ENCODE peak calls at places on chromosomes 2 and 18, in eight cellular contexts. Z, Q, K, O, M, D, C and A are unnamed samples.

GRCh38 chr2:19205983-19206533 is 152.4 kb downstream of the OSR1 start:
- DNase-seq in K (no peak), Q (no peak), Z (no peak), M (no peak), D (no peak), C (no peak), O (no peak), A (no peak)

GRCh38 chr2:134327367-134327766 is 73.5 kb downstream of the MGAT5 start:
- DNase-seq in M (no peak), Z (no peak), C (no peak), K (no peak), Q (no peak), O (no peak), D (no peak), A (no peak)

GRCh38 chr2:162582357-162582798 is 238.4 kb downstream of the GCA start:
- DNase-seq in D (no peak), C (no peak), K (peak), O (peak), Q (no peak), M (no peak), Z (no peak), A (peak)

GRCh38 chr2:185185044-185185443 is 553.6 kb upstream of the FSIP2 start:
- DNase-seq in D (no peak), Z (no peak), Q (no peak), C (no peak), M (no peak), K (no peak), O (no peak), A (no peak)

GRCh38 chr2:224751996-224752698 is 36.0 kb upstream of the CCDC195 start:
- DNase-seq in C (no peak), Q (no peak), K (no peak), M (no peak), D (no peak), Z (no peak), O (no peak), A (no peak)

GRCh38 chr18:48893559-48894265 is 57.1 kb downstream of the SMAD7 start:
- DNase-seq in C (peak), D (no peak), Z (no peak), Q (no peak), K (no peak), M (no peak), O (no peak), A (no peak)

GRCh38 chr2:12006841-12007240 is 260.4 kb downstream of the LPIN1 start:
- DNase-seq in Z (no peak), M (peak), Q (no peak), C (no peak), D (no peak), O (no peak), K (no peak), A (no peak)

GRCh38 chr2:237904806-237905599 is 45.6 kb downstream of the RAMP1 start:
- DNase-seq in Z (no peak), Q (no peak), D (no peak), K (no peak), O (no peak), M (no peak), C (peak), A (no peak)

GRCh38 chr2:30232801-30233130 is 1.4 kb downstream of the LBH start:
- DNase-seq in Z (no peak), Q (no peak), K (no peak), O (peak), M (no peak), C (no peak), D (no peak), A (no peak)

GRCh38 chr2:162245737-162246136 is 2.5 kb upstream of the FAP start:
- DNase-seq in K (no peak), D (no peak), Z (no peak), C (no peak), M (no peak), O (no peak), Q (no peak), A (peak)

GRCh38 chr18:32032609-32033008 is 14.0 kb downstream of the RNF125 start:
- DNase-seq in D (no peak), M (no peak), Z (no peak), Q (no peak), C (no peak), K (no peak), O (no peak), A (no peak)

GRCh38 chr18:60053747-60054304 is 154.0 kb downstream of the PMAIP1 start:
- DNase-seq in D (no peak), C (no peak), O (peak), M (no peak), K (peak), Z (no peak), Q (no peak), A (peak)

GRCh38 chr2:240822280-240822847 is 2.3 kb upstream of the KIF1A start:
- DNase-seq in K (no peak), M (no peak), C (no peak), D (no peak), O (no peak), Z (no peak), Q (no peak), A (no peak)

GRCh38 chr2:26355038-26355995 is 8.7 kb upstream of the ADGRF3 start:
- DNase-seq in O (peak), D (no peak), M (no peak), Q (no peak), C (no peak), Z (no peak), K (no peak), A (peak)

GRCh38 chr18:74249181-74249968 is 42.4 kb downstream of the CYB5A start:
- DNase-seq in M (no peak), Q (no peak), D (no peak), Z (no peak), K (no peak), O (peak), C (no peak), A (no peak)

GRCh38 chr2:218806346-218806978 is 24.5 kb downstream of the CYP27A1 start:
- DNase-seq in O (no peak), M (no peak), Q (peak), Z (no peak), D (no peak), C (peak), K (peak), A (peak)

GRCh38 chr2:194714541-194714940 is 942.5 kb upstream of the SLC39A10 start:
- DNase-seq in M (no peak), D (no peak), O (no peak), Q (no peak), Z (no peak), C (no peak), K (no peak), A (no peak)

GRCh38 chr18:26579941-26580618 is 31.7 kb upstream of the KCTD1 start:
- DNase-seq in K (peak), Z (no peak), Q (peak), M (no peak), C (no peak), D (no peak), O (peak), A (peak)

GRCh38 chr2:88036162-88036561 is 19.4 kb downstream of the KRCC1 start:
- DNase-seq in Q (no peak), C (no peak), O (no peak), D (no peak), K (no peak), Z (no peak), M (no peak), A (no peak)

GRCh38 chr2:181241366-181241765 is 215.8 kb upstream of the ITGA4 start:
- DNase-seq in O (no peak), D (no peak), K (no peak), Q (no peak), M (no peak), Z (no peak), C (no peak), A (no peak)

GRCh38 chr2:169507698-169508097 is 1.8 kb upstream of the KLHL41 start:
- DNase-seq in D (no peak), K (peak), Q (no peak), Z (peak), M (no peak), O (peak), C (no peak), A (peak)

GRCh38 chr2:14866953-14867352 is 234.4 kb downstream of the LRATD1 start:
- DNase-seq in D (no peak), M (no peak), K (peak), O (no peak), Q (no peak), C (no peak), Z (no peak), A (peak)

GRCh38 chr2:64698068-64698645 is 44.4 kb upstream of the SERTAD2 start:
- DNase-seq in C (no peak), D (no peak), M (peak), O (no peak), Z (no peak), Q (no peak), K (no peak), A (no peak)

GRCh38 chr2:100104718-100105677 is 37.4 kb downstream of the AFF3 start:
- DNase-seq in O (no peak), C (peak), D (no peak), K (no peak), M (peak), Q (no peak), Z (peak), A (no peak)

GRCh38 chr2:48424866-48425265 is 105.1 kb upstream of the STON1 start:
- DNase-seq in Z (no peak), K (no peak), D (peak), O (no peak), Q (no peak), M (no peak), C (no peak), A (no peak)

GRCh38 chr2:140695163-140695562 is 1435.7 kb downstream of the LRP1B start:
- DNase-seq in D (no peak), Q (no peak), K (peak), C (no peak), Z (no peak), O (no peak), M (no peak), A (peak)

GRCh38 chr2:158989165-158989564 is 20.7 kb downstream of the TANC1 start:
- DNase-seq in M (no peak), C (no peak), Q (no peak), K (no peak), O (no peak), D (no peak), Z (no peak), A (no peak)

GRCh38 chr2:238267884-238268680 is 20.3 kb downstream of the PER2 start:
- DNase-seq in O (no peak), Z (no peak), Q (no peak), M (no peak), C (peak), K (no peak), D (no peak), A (no peak)

GRCh38 chr18:7601249-7601620 is 34.1 kb downstream of the PTPRM start:
- DNase-seq in Q (no peak), K (no peak), Z (no peak), O (no peak), D (no peak), C (no peak), M (no peak), A (no peak)

GRCh38 chr2:64819371-64819770 is 165.7 kb upstream of the SERTAD2 start:
- DNase-seq in Z (no peak), M (no peak), D (no peak), Q (no peak), O (no peak), K (no peak), C (no peak), A (no peak)

GRCh38 chr2:152743004-152743403 is 24.6 kb downstream of the ARL6IP6 start:
- DNase-seq in O (peak), M (peak), K (peak), D (no peak), C (no peak), Q (no peak), Z (peak), A (peak)

GRCh38 chr2:238580486-238580885 is 153.8 kb downstream of the ASB1 start:
- DNase-seq in M (no peak), C (no peak), D (no peak), Q (no peak), Z (no peak), K (no peak), O (no peak), A (no peak)

GRCh38 chr18:26706796-26707406 is 158.5 kb upstream of the KCTD1 start:
- DNase-seq in M (no peak), D (no peak), Z (no peak), Q (no peak), K (no peak), C (no peak), O (no peak), A (no peak)

GRCh38 chr18:59810183-59810582 is 89.6 kb upstream of the PMAIP1 start:
- DNase-seq in M (no peak), Q (no peak), D (no peak), Z (no peak), C (no peak), O (no peak), K (no peak), A (no peak)

GRCh38 chr18:12621737-12622306 is 36.1 kb downstream of the SPIRE1 start:
- DNase-seq in Q (no peak), M (no peak), C (no peak), O (no peak), K (no peak), Z (no peak), D (no peak), A (no peak)

GRCh38 chr18:10370716-10371115 is 83.7 kb upstream of the APCDD1 start:
- DNase-seq in M (no peak), O (no peak), C (no peak), Q (no peak), D (no peak), Z (no peak), K (no peak), A (no peak)

GRCh38 chr2:71824436-71824835 is 323.2 kb downstream of the CYP26B1 start:
- DNase-seq in C (no peak), K (no peak), Z (no peak), D (no peak), M (no peak), Q (no peak), O (no peak), A (no peak)

GRCh38 chr2:165008916-165009315 is 53.6 kb upstream of the SLC38A11 start:
- DNase-seq in D (no peak), Z (no peak), M (no peak), Q (no peak), K (no peak), O (no peak), C (no peak), A (peak)

GRCh38 chr18:51151568-51152511 is 45.6 kb downstream of the MEX3C start:
- DNase-seq in O (no peak), Q (no peak), M (no peak), D (no peak), K (no peak), C (no peak), Z (peak), A (no peak)